ENCODE peak calls at places on chromosome 19, in seven cellular contexts. D, O, B, M, H, E and X are unnamed samples.

GRCh38 chr19:49473868-49474544 is at the start of gene FLT3LG:
- DNase-seq in D (peak; percentile 86), O (peak; percentile 48), B (peak; percentile 89), M (no peak), H (peak; percentile 81), E (peak; percentile 80), X (no peak)

GRCh38 chr19:11125994-11126685 is 29.4 kb downstream of the SPC24 start:
- DNase-seq in D (peak; percentile 74), O (peak; percentile 68), B (peak; percentile 35), M (peak; percentile 34), H (peak; percentile 40), E (peak; percentile 58), X (no peak)

GRCh38 chr19:55208880-55209429 is 346 bp downstream of the PTPRH start:
- DNase-seq in D (no peak), O (no peak), B (no peak), M (no peak), H (no peak), E (no peak), X (no peak)

GRCh38 chr19:56838930-56839664 is 1.4 kb downstream of the PEG3 start:
- DNase-seq in D (peak; percentile 92), O (no peak), B (peak; percentile 13), M (no peak), H (no peak), E (no peak), X (no peak)

GRCh38 chr19:45448887-45449299 is 18.9 kb upstream of the FOSB start:
- DNase-seq in D (no peak), O (no peak), B (no peak), M (no peak), H (no peak), E (no peak), X (no peak)

GRCh38 chr19:13016628-13017305 is 21.5 kb downstream of the NFIX start:
- DNase-seq in D (no peak), O (no peak), B (no peak), M (no peak), H (no peak), E (no peak), X (no peak)

GRCh38 chr19:16206637-16207036 is 8.9 kb downstream of the AP1M1 start:
- DNase-seq in D (no peak), O (no peak), B (no peak), M (no peak), H (no peak), E (no peak), X (no peak)

GRCh38 chr19:30222993-30223865 is 149.0 kb upstream of the ZNF536 start:
- DNase-seq in D (no peak), O (no peak), B (no peak), M (no peak), H (no peak), E (no peak), X (no peak)

GRCh38 chr19:1041835-1042685 is 2.2 kb downstream of the ABCA7 start:
- DNase-seq in D (peak; percentile 70), O (no peak), B (no peak), M (no peak), H (no peak), E (no peak), X (no peak)